ENCODE peak calls at places on chromosomes 12 and 14, in six cellular contexts. One of them, this sample, is unnamed.
A peak's percentile ranks its signal among the peaks of the same experiment; 100 is the strongest.

GRCh38 chr12:62878211-62878610 is 56.7 kb downstream of the PPM1H start:
- DNase-seq in A549: no peak
- DNase-seq in AG10803: no peak
- DNase-seq in fibroblast of lung: no peak
- DNase-seq in fibroblast of the aortic adventitia: no peak
- DNase-seq in lower lobe of right lung: no peak
- DNase-seq in this sample: no peak

GRCh38 chr14:99731536-99732435 is 47.7 kb downstream of the CYP46A1 start:
- DNase-seq in A549: no peak
- DNase-seq in AG10803: no peak
- DNase-seq in fibroblast of lung: no peak
- DNase-seq in fibroblast of the aortic adventitia: no peak
- DNase-seq in lower lobe of right lung: peak; percentile 41
- DNase-seq in this sample: no peak

GRCh38 chr12:48004941-48005749 is 869 bp upstream of the COL2A1 start:
- DNase-seq in A549: no peak
- DNase-seq in AG10803: no peak
- DNase-seq in fibroblast of lung: no peak
- DNase-seq in fibroblast of the aortic adventitia: no peak
- DNase-seq in lower lobe of right lung: no peak
- DNase-seq in this sample: no peak

GRCh38 chr12:112939761-112940357 is 1.6 kb downstream of the OAS3 start:
- DNase-seq in A549: no peak
- DNase-seq in AG10803: no peak
- DNase-seq in fibroblast of lung: no peak
- DNase-seq in fibroblast of the aortic adventitia: no peak
- DNase-seq in lower lobe of right lung: no peak
- DNase-seq in this sample: no peak

GRCh38 chr14:32417956-32418552 is 89.0 kb downstream of the AKAP6 start:
- DNase-seq in A549: no peak
- DNase-seq in AG10803: peak; percentile 64
- DNase-seq in fibroblast of lung: peak; percentile 79
- DNase-seq in fibroblast of the aortic adventitia: peak; percentile 83
- DNase-seq in lower lobe of right lung: no peak
- DNase-seq in this sample: no peak

GRCh38 chr14:64910847-64911495 is 3.3 kb upstream of the CHURC1 start:
- DNase-seq in A549: peak; percentile 30
- DNase-seq in AG10803: peak; percentile 43
- DNase-seq in fibroblast of lung: peak; percentile 32
- DNase-seq in fibroblast of the aortic adventitia: peak; percentile 59
- DNase-seq in lower lobe of right lung: no peak
- DNase-seq in this sample: peak; percentile 12

GRCh38 chr12:64102339-64102738 is 119.8 kb downstream of the KICS2 start:
- DNase-seq in A549: no peak
- DNase-seq in AG10803: peak; percentile 61
- DNase-seq in fibroblast of lung: peak; percentile 71
- DNase-seq in fibroblast of the aortic adventitia: no peak
- DNase-seq in lower lobe of right lung: no peak
- DNase-seq in this sample: no peak

GRCh38 chr12:89648211-89648930 is 60.3 kb downstream of the ATP2B1 start:
- DNase-seq in A549: no peak
- DNase-seq in AG10803: no peak
- DNase-seq in fibroblast of lung: peak; percentile 53
- DNase-seq in fibroblast of the aortic adventitia: peak; percentile 57
- DNase-seq in lower lobe of right lung: no peak
- DNase-seq in this sample: no peak

GRCh38 chr12:29200586-29200985 is 51.5 kb downstream of the FAR2 start:
- DNase-seq in A549: no peak
- DNase-seq in AG10803: no peak
- DNase-seq in fibroblast of lung: no peak
- DNase-seq in fibroblast of the aortic adventitia: no peak
- DNase-seq in lower lobe of right lung: no peak
- DNase-seq in this sample: no peak

GRCh38 chr12:95922231-95922630 is 20.2 kb downstream of the CCDC38 start:
- DNase-seq in A549: no peak
- DNase-seq in AG10803: no peak
- DNase-seq in fibroblast of lung: peak; percentile 4
- DNase-seq in fibroblast of the aortic adventitia: peak; percentile 32
- DNase-seq in lower lobe of right lung: no peak
- DNase-seq in this sample: no peak

GRCh38 chr12:95996034-95996658 is at the start of gene HAL:
- DNase-seq in A549: no peak
- DNase-seq in AG10803: peak; percentile 34
- DNase-seq in fibroblast of lung: no peak
- DNase-seq in fibroblast of the aortic adventitia: no peak
- DNase-seq in lower lobe of right lung: peak; percentile 59
- DNase-seq in this sample: no peak

GRCh38 chr14:68546839-68547238 is 246.0 kb downstream of the ZFP36L1 start:
- DNase-seq in A549: no peak
- DNase-seq in AG10803: peak; percentile 93
- DNase-seq in fibroblast of lung: peak; percentile 90
- DNase-seq in fibroblast of the aortic adventitia: peak; percentile 93
- DNase-seq in lower lobe of right lung: no peak
- DNase-seq in this sample: no peak
- H3K4me3 ChIP-seq in A549: no peak overlapping the region
- H3K4me3 ChIP-seq in AG10803: peak overlapping the region; percentile 17
- H3K4me3 ChIP-seq in fibroblast of lung: no peak overlapping the region
- H3K4me3 ChIP-seq in fibroblast of the aortic adventitia: no peak overlapping the region
- H3K4me3 ChIP-seq in lower lobe of right lung: no peak overlapping the region
- H3K4me3 ChIP-seq in this sample: no peak overlapping the region

DNA sequence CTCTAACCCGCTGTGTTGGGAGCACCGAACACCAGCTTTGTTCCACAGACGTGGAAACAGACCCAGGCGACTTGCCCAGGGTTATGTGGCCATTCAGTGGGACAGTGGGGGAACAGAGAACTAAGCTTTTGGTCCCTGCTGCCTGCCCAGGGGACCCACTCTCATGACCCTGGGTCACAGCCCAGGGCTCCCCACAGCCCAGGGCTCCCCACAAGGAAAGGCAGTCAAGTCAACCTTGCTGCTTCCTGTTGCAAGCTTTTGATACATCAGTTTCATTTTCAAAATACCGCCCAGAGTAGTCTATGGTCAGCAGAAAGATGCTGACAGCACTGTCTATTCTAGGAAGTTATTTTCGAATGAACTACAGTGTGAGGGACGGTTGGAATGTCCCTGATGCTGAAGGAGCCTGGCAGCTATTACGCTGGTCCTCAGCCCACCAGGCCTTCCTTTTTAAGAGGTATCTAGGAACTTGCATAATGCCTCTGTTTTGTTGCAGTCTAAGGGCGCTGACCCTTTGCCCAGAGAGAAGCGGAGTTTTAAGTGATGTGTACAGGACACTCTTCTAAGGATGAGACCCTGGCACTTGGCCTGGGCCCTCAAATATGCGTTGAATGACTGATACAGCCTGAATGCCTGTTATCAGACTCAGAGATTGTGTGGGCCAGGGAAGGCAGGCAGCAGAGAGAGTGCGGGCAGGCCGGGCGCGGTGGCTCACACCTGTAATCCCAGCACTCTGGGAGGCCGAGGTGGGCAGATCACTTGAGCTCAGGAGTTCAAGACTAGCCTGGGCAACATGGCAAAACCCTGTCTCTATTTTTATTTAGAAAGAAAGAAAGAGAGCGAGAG is 12.6 kb upstream of the TTC7B start:
- DNase-seq in A549: no peak
- DNase-seq in AG10803: no peak
- DNase-seq in fibroblast of lung: no peak
- DNase-seq in fibroblast of the aortic adventitia: no peak
- DNase-seq in lower lobe of right lung: peak; percentile 46
- DNase-seq in this sample: no peak
- H3K4me3 ChIP-seq in A549: peak overlapping the region; percentile 20
- H3K4me3 ChIP-seq in AG10803: peak overlapping the region; percentile 40
- H3K4me3 ChIP-seq in fibroblast of lung: no peak overlapping the region
- H3K4me3 ChIP-seq in fibroblast of the aortic adventitia: peak overlapping the region; percentile 50
- H3K4me3 ChIP-seq in lower lobe of right lung: peak overlapping the region; percentile 55
- H3K4me3 ChIP-seq in this sample: peak overlapping the region; percentile 25

GRCh38 chr12:125331342-125332052 is 266.3 kb downstream of the AACS start:
- DNase-seq in A549: peak; percentile 7
- DNase-seq in AG10803: no peak
- DNase-seq in fibroblast of lung: no peak
- DNase-seq in fibroblast of the aortic adventitia: peak; percentile 10
- DNase-seq in lower lobe of right lung: no peak
- DNase-seq in this sample: no peak
- H3K4me3 ChIP-seq in A549: peak overlapping the region; percentile 39
- H3K4me3 ChIP-seq in AG10803: peak overlapping the region; percentile 53
- H3K4me3 ChIP-seq in fibroblast of lung: no peak overlapping the region
- H3K4me3 ChIP-seq in fibroblast of the aortic adventitia: peak overlapping the region; percentile 61
- H3K4me3 ChIP-seq in lower lobe of right lung: peak overlapping the region; percentile 39
- H3K4me3 ChIP-seq in this sample: peak overlapping the region; percentile 49

DNA sequence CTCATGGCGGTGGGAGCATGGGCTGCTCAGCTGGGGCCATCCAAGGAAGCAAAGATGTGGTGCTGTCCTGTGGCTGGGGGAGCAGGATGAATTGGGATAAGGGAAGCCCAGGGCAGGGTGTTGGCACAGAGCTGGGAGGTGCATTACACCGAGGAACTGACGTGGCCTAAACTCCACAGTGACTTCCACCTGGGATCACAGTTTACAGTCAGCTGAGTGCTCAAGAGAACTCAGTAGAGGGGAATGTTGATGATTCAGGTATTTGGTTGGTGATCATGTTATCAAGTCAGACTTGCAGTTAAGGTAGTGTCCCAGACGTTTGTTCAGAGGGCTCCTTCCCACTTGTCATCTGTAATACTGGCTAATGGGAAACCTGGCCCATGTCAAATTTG is 73.7 kb downstream of the PPP2R5C start:
- DNase-seq in A549: no peak
- DNase-seq in AG10803: no peak
- DNase-seq in fibroblast of lung: peak; percentile 52
- DNase-seq in fibroblast of the aortic adventitia: no peak
- DNase-seq in lower lobe of right lung: no peak
- DNase-seq in this sample: no peak
- H3K4me3 ChIP-seq in A549: no peak overlapping the region
- H3K4me3 ChIP-seq in AG10803: no peak overlapping the region
- H3K4me3 ChIP-seq in fibroblast of lung: no peak overlapping the region
- H3K4me3 ChIP-seq in fibroblast of the aortic adventitia: no peak overlapping the region
- H3K4me3 ChIP-seq in lower lobe of right lung: no peak overlapping the region
- H3K4me3 ChIP-seq in this sample: no peak overlapping the region

DNA sequence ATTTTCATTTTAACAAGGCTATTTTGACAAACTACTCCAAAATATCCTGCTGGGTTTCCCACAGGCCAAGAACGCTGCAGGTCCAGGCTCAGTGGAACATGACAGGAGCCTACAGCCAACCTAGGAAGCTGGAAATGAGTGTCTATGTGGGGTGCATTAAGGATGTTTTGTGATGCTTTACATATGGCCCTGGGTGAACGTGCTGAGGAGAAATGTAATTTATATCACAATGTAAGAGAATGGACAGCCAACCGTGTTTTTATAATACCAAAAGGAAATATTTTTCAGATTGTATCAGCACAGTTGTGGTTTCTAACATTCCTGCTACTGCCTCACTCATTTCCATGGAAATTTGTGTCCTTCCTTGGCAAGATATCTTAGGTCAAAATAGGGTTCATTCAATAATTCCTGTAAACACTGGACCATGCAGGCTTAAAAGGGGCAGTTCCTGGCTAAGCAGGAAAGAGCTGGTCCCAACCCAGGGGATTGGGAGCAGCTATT is 51.5 kb downstream of the ST8SIA1 start:
- DNase-seq in A549: no peak
- DNase-seq in AG10803: peak; percentile 87
- DNase-seq in fibroblast of lung: peak; percentile 92
- DNase-seq in fibroblast of the aortic adventitia: peak; percentile 89
- DNase-seq in lower lobe of right lung: no peak
- DNase-seq in this sample: peak; percentile 89
- H3K4me3 ChIP-seq in A549: no peak overlapping the region
- H3K4me3 ChIP-seq in AG10803: no peak overlapping the region
- H3K4me3 ChIP-seq in fibroblast of lung: no peak overlapping the region
- H3K4me3 ChIP-seq in fibroblast of the aortic adventitia: peak overlapping the region; percentile 13
- H3K4me3 ChIP-seq in lower lobe of right lung: no peak overlapping the region
- H3K4me3 ChIP-seq in this sample: no peak overlapping the region

GRCh38 chr12:109844983-109845841 is 12.0 kb upstream of the TRPV4 start:
- DNase-seq in A549: peak; percentile 90
- DNase-seq in AG10803: peak; percentile 65
- DNase-seq in fibroblast of lung: peak; percentile 63
- DNase-seq in fibroblast of the aortic adventitia: peak; percentile 77
- DNase-seq in lower lobe of right lung: peak; percentile 94
- DNase-seq in this sample: peak; percentile 24
- H3K4me3 ChIP-seq in A549: peak overlapping the region; percentile 35
- H3K4me3 ChIP-seq in AG10803: peak overlapping the region; percentile 58
- H3K4me3 ChIP-seq in fibroblast of lung: peak overlapping the region; percentile 26
- H3K4me3 ChIP-seq in fibroblast of the aortic adventitia: peak overlapping the region; percentile 62
- H3K4me3 ChIP-seq in lower lobe of right lung: peak overlapping the region; percentile 40
- H3K4me3 ChIP-seq in this sample: peak overlapping the region; percentile 25

DNA sequence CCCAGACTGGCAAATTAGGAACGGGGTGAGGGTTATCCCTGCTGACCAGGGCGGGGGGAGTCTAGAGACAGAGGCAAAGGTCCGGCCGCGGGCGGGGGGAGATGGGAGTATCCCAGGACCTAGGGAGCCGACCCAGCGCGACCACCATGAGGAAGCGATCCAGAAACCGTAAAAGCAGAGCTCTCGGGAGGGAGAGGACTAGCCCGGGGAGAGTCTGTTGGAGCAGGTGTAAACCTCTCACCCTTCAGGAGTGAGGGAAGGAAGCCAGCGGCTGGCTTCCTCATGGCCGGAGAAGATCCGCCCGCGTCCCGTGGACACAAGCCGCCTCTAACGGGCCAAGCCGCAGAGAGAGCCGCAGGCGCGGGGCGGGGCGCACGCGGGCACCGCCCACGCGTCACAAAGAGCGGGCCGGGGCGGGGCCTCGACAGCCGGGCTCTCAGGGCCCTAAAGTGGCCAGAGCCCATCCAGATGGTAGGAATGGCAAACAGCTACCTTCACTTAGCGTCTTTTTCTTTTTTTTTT is at the start of gene ACRBP:
- DNase-seq in A549: no peak
- DNase-seq in AG10803: peak; percentile 50
- DNase-seq in fibroblast of lung: peak; percentile 61
- DNase-seq in fibroblast of the aortic adventitia: peak; percentile 50
- DNase-seq in lower lobe of right lung: peak; percentile 89
- DNase-seq in this sample: peak; percentile 13
- H3K4me3 ChIP-seq in A549: no peak within 1 kb of the TSS
- H3K4me3 ChIP-seq in AG10803: peak within 1 kb of the TSS; percentile 35
- H3K4me3 ChIP-seq in fibroblast of lung: no peak within 1 kb of the TSS
- H3K4me3 ChIP-seq in fibroblast of the aortic adventitia: peak within 1 kb of the TSS; percentile 51
- H3K4me3 ChIP-seq in lower lobe of right lung: peak within 1 kb of the TSS; percentile 54
- H3K4me3 ChIP-seq in this sample: peak within 1 kb of the TSS; percentile 34

GRCh38 chr12:54215990-54216579 is 27.3 kb upstream of the SMUG1 start:
- DNase-seq in A549: no peak
- DNase-seq in AG10803: no peak
- DNase-seq in fibroblast of lung: no peak
- DNase-seq in fibroblast of the aortic adventitia: no peak
- DNase-seq in lower lobe of right lung: peak; percentile 58
- DNase-seq in this sample: no peak
- H3K4me3 ChIP-seq in A549: no peak overlapping the region
- H3K4me3 ChIP-seq in AG10803: no peak overlapping the region
- H3K4me3 ChIP-seq in fibroblast of lung: no peak overlapping the region
- H3K4me3 ChIP-seq in fibroblast of the aortic adventitia: no peak overlapping the region
- H3K4me3 ChIP-seq in lower lobe of right lung: peak overlapping the region; percentile 28
- H3K4me3 ChIP-seq in this sample: no peak overlapping the region

DNA sequence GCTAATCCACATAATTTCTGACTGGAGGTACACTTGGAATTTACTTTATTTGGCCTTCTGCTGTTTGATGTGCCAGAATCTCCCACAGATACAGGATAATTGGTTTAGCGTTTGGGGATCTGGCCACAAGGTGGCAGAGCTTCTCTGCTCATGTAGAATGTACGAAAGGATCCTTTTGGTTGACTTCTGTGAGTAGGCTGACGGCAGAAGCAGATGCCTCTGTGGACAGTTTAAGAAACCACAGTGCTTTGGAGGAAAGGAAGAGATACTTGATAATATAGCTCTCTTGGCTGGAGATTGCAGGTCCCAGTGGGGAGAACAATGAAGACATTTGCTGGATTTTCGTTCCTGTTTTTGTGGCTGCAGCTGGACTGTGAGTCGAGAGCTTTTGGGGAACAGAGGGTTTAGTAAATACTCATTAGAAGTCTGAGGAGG is 75.3 kb upstream of the OR4E1 start:
- DNase-seq in A549: peak; percentile 15
- DNase-seq in AG10803: peak; percentile 6
- DNase-seq in fibroblast of lung: no peak
- DNase-seq in fibroblast of the aortic adventitia: peak; percentile 12
- DNase-seq in lower lobe of right lung: no peak
- DNase-seq in this sample: peak; percentile 9
- H3K4me3 ChIP-seq in A549: no peak overlapping the region
- H3K4me3 ChIP-seq in AG10803: no peak overlapping the region
- H3K4me3 ChIP-seq in fibroblast of lung: no peak overlapping the region
- H3K4me3 ChIP-seq in fibroblast of the aortic adventitia: no peak overlapping the region
- H3K4me3 ChIP-seq in lower lobe of right lung: no peak overlapping the region
- H3K4me3 ChIP-seq in this sample: no peak overlapping the region